ENCODE peak calls at places on chromosomes 6 and 20, in seven cellular contexts. F is tibial nerve, T is HepG2, C is left ventricle myocardium inferior, J is heart left ventricle, P is cardiac muscle cell, S is transverse colon. Z is an unnamed sample.

GRCh38 chr6:55758156-55758942 is 117.0 kb downstream of the BMP5 start:
- DNase-seq in C (no peak), S (no peak), P (peak; percentile 76), J (no peak), T (peak; percentile 5), F (no peak), Z (no peak)

GRCh38 chr6:163389354-163389753 is 25.2 kb upstream of the QKI start:
- DNase-seq in T (no peak), J (no peak), S (no peak), C (no peak), P (no peak), F (no peak), Z (no peak)

GRCh38 chr20:7285918-7286556 is 518.6 kb downstream of the BMP2 start:
- DNase-seq in C (peak; percentile 61), S (peak; percentile 67), P (peak; percentile 94), T (peak; percentile 80), J (peak; percentile 59), F (peak; percentile 71), Z (no peak)

GRCh38 chr6:158474961-158475343 is 84.9 kb upstream of the TMEM181 start:
- DNase-seq in C (no peak), P (peak; percentile 35), S (no peak), T (peak; percentile 20), J (no peak), F (no peak), Z (no peak)

GRCh38 chr20:11003341-11003740 is 329.5 kb upstream of the JAG1 start:
- DNase-seq in C (no peak), J (no peak), T (no peak), P (no peak), S (no peak), F (no peak), Z (no peak)

GRCh38 chr6:153167907-153168306 is 36.8 kb upstream of the RGS17 start:
- DNase-seq in T (no peak), F (no peak), S (no peak), J (no peak), P (no peak), C (no peak), Z (no peak)

GRCh38 chr20:58624687-58625086 is 26.4 kb upstream of the STX16 start:
- DNase-seq in T (no peak), P (no peak), C (no peak), J (no peak), F (no peak), S (no peak), Z (no peak)

GRCh38 chr6:69933239-69933638 is 66.9 kb downstream of the COL19A1 start:
- DNase-seq in F (no peak), C (no peak), S (no peak), P (peak; percentile 2), J (no peak), T (no peak), Z (no peak)

GRCh38 chr20:46951840-46952497 is 57.3 kb downstream of the EYA2 start:
- DNase-seq in F (no peak), C (no peak), P (no peak), S (no peak), J (no peak), T (no peak), Z (no peak)

GRCh38 chr20:46071573-46071972 is 18.2 kb downstream of the NCOA5 start:
- DNase-seq in S (no peak), C (no peak), F (no peak), P (no peak), T (no peak), J (no peak), Z (no peak)

GRCh38 chr6:113763311-113763766 is 93.8 kb upstream of the MARCKS start:
- DNase-seq in F (no peak), C (no peak), T (no peak), P (no peak), J (no peak), S (no peak), Z (no peak)

GRCh38 chr6:96626749-96627353 is 63.9 kb downstream of the FHL5 start:
- DNase-seq in P (peak; percentile 67), T (peak; percentile 21), C (no peak), F (no peak), J (no peak), S (no peak), Z (no peak)

GRCh38 chr20:35491823-35492222 is 36.4 kb downstream of the CEP250 start:
- DNase-seq in S (no peak), T (no peak), P (no peak), C (no peak), F (no peak), J (no peak), Z (no peak)

GRCh38 chr6:43682724-43683429 is 4.7 kb downstream of the MRPS18A start:
- DNase-seq in C (no peak), T (no peak), F (no peak), J (no peak), S (no peak), P (no peak), Z (no peak)

GRCh38 chr6:37920667-37921066 is 101.1 kb downstream of the ZFAND3 start:
- DNase-seq in J (no peak), S (no peak), T (peak; percentile 90), F (no peak), P (no peak), C (no peak), Z (no peak)

GRCh38 chr6:10384719-10385511 is 30.0 kb downstream of the TFAP2A start:
- DNase-seq in F (no peak), P (no peak), C (no peak), T (no peak), J (no peak), S (no peak), Z (no peak)

GRCh38 chr6:156718647-156719394 is 58.4 kb upstream of the ARID1B start:
- DNase-seq in F (no peak), J (no peak), P (peak; percentile 58), S (peak; percentile 14), C (peak; percentile 24), T (peak; percentile 26), Z (no peak)

GRCh38 chr6:37137881-37138568 is 31.9 kb upstream of the PIM1 start:
- DNase-seq in F (no peak), P (peak; percentile 95), J (no peak), S (no peak), C (no peak), T (peak; percentile 74), Z (no peak)

GRCh38 chr6:156618600-156619205 is 158.5 kb upstream of the ARID1B start:
- DNase-seq in T (no peak), J (no peak), F (no peak), P (no peak), C (no peak), S (no peak), Z (no peak)

GRCh38 chr6:167666571-167667203 is 160.0 kb upstream of the AFDN start:
- DNase-seq in T (no peak), S (no peak), C (no peak), P (no peak), J (no peak), F (no peak), Z (no peak)
- H3K9me3 ChIP-seq in T (no peaks in the 10 kb centered on the region), S (no peaks in the 10 kb centered on the region), C (no peaks in the 10 kb centered on the region), P (no peaks in the 10 kb centered on the region), J (no peaks in the 10 kb centered on the region), F (no peaks in the 10 kb centered on the region), Z (no peaks in the 10 kb centered on the region)

DNA sequence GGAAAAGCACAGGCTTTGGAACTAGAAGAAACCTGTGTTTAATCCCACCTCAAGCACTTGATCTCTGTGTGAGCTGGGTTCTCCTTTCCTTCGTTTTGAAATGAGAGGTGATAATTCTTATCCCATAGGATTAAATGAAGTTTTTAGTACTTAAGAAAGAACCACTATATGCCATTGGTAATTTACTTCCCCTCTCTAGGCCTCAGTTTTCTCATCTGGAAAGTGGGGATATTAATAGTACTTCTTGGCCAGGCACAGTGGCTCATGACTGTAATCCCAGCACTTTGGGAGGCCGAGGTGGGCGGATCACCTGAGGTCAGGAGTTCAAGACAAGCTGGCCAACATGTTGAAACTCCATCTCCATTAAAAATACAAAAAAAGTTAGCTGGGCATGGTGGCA is 14.1 kb downstream of the REM1 start:
- DNase-seq in F (no peak), P (no peak), J (no peak), T (no peak), S (no peak), C (no peak), Z (no peak)
- H3K9me3 ChIP-seq in F (no peaks in the 10 kb centered on the region), P (no peaks in the 10 kb centered on the region), J (no peaks in the 10 kb centered on the region), T (no peaks in the 10 kb centered on the region), S (no peaks in the 10 kb centered on the region), C (no peaks in the 10 kb centered on the region), Z (no peaks in the 10 kb centered on the region)

GRCh38 chr20:62068997-62069396 is 3.3 kb upstream of the TAF4 start:
- DNase-seq in J (no peak), P (no peak), F (no peak), C (no peak), S (peak; percentile 22), T (no peak), Z (no peak)

GRCh38 chr20:62067547-62068260 is 2.0 kb upstream of the TAF4 start:
- DNase-seq in T (no peak), S (no peak), P (no peak), F (no peak), J (no peak), C (no peak), Z (no peak)

GRCh38 chr20:62079166-62079565 is 13.5 kb upstream of the TAF4 start:
- DNase-seq in T (no peak), F (no peak), S (no peak), C (no peak), P (no peak), J (no peak), Z (no peak)

GRCh38 chr20:62069741-62070216 is 4.1 kb upstream of the TAF4 start:
- DNase-seq in J (no peak), F (no peak), P (peak; percentile 33), T (no peak), S (peak; percentile 73), C (no peak), Z (no peak)

DNA sequence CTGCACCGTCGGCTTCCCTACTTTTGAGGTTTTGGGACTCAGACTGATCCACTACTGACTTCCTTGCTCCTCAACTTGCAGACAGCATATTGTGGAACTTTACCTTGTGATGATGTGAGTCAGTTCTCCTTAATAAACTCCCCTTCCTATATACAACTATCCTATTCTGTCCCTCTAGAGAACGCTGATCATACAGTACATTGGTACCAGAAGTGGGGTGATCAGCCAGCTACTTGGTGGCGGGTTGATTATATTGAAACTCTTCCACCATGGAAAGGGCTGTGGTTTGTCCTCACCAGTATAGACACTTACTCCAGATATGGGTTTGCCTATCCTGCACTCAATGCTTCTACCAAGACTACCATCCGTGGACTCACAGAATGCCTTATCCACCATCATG is 7.6 kb upstream of the TAF4 start:
- DNase-seq in F (no peak), J (no peak), P (no peak), C (no peak), S (no peak), T (no peak), Z (no peak)
- H3K9me3 ChIP-seq in F (peaks cover 13% of the 10 kb centered on the region), J (peaks cover 26% of the 10 kb centered on the region), P (no peaks in the 10 kb centered on the region), C (peaks cover 32% of the 10 kb centered on the region), S (peaks cover 17% of the 10 kb centered on the region), T (peaks cover 36% of the 10 kb centered on the region), Z (peaks cover 3% of the 10 kb centered on the region)

DNA sequence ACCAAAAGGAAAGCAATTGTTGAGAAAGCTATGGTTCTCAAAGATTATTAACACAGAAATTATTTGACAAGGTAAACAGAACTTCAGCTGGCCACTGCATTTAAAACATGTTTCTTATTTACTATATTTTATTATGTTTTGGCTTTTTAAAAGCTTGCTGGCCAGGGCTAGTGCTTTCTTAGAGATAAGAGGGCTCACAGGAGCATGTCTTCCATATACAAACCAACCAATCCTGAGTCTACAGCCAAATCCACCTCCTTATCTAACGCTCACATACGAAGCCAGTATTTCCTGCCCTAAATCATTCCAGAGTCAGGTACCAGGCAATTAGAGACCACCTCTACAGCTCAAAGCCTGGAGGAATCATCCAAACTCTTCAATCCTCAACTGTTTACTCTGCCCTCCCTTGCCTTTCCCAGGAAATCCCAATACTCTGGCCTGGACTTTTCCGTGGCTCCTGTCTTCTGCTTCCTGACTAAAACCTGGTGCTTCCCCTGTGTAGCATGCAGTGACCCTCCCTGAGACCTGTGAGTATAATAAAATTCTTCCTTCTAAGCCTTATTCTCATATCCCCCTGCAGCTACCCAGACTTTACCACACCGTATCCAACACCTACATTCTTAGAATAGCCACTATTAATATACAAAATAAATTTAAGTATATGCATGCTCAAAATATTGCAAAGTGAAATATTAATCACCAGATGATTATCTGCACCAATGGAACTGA is 33.2 kb downstream of the RANBP9 start:
- DNase-seq in P (no peak), F (no peak), S (no peak), C (no peak), T (peak; percentile 30), J (no peak), Z (no peak)
- H3K9me3 ChIP-seq in P (no peaks in the 10 kb centered on the region), F (peaks cover 12% of the 10 kb centered on the region), S (peaks cover 8% of the 10 kb centered on the region), C (peaks cover 17% of the 10 kb centered on the region), T (peaks cover 14% of the 10 kb centered on the region), J (peaks cover 17% of the 10 kb centered on the region), Z (no peaks in the 10 kb centered on the region)